ENCODE peak calls at places on chromosome 5, in five cellular contexts. Z is colonic mucosa, R is psoas muscle, M is adipocyte, G is vagina. C is an unnamed sample.

GRCh38 chr5:21806943-21807342 is 1046.2 kb downstream of the CDH12 start:
- DNase-seq in Z (no peak), R (no peak), M (peak; percentile 18), G (no peak), C (no peak)

GRCh38 chr5:95417971-95418370 is 26.8 kb downstream of the FAM81B start:
- DNase-seq in Z (no peak), R (no peak), M (no peak), G (no peak), C (no peak)

GRCh38 chr5:153504726-153505125 is 14.3 kb downstream of the GRIA1 start:
- DNase-seq in Z (no peak), R (no peak), M (no peak), G (no peak), C (no peak)

GRCh38 chr5:73028991-73029540 is 73.2 kb downstream of the FCHO2 start:
- DNase-seq in Z (no peak), R (no peak), M (peak; percentile 69), G (no peak), C (no peak)

GRCh38 chr5:72288923-72289322 is 31.1 kb downstream of the MRPS27 start:
- DNase-seq in Z (no peak), R (peak; percentile 58), M (no peak), G (no peak), C (no peak)

GRCh38 chr5:121408778-121409177 is 442.9 kb upstream of the FTMT start:
- DNase-seq in Z (no peak), R (no peak), M (no peak), G (no peak), C (no peak)

GRCh38 chr5:97846646-97847045 is 663.6 kb upstream of the RIOK2 start:
- DNase-seq in Z (no peak), R (no peak), M (no peak), G (no peak), C (no peak)

GRCh38 chr5:72166070-72166979 is 59.0 kb downstream of the MAP1B start:
- DNase-seq in Z (no peak), R (no peak), M (no peak), G (no peak), C (peak; percentile 81)

GRCh38 chr5:41835625-41836024 is 34.6 kb downstream of the OXCT1 start:
- DNase-seq in Z (no peak), R (peak; percentile 67), M (peak; percentile 87), G (no peak), C (peak; percentile 75)

GRCh38 chr5:72076901-72077300 is 30.4 kb upstream of the MAP1B start:
- DNase-seq in Z (no peak), R (no peak), M (no peak), G (no peak), C (no peak)

GRCh38 chr5:132736853-132737833 is at the start of gene KIF3A:
- DNase-seq in Z (peak; percentile 99), R (peak; percentile 98), M (peak; percentile 99), G (no peak), C (peak; percentile 98)

GRCh38 chr5:439636-440035 is 3.3 kb upstream of the EXOC3 start:
- DNase-seq in Z (no peak), R (peak; percentile 28), M (no peak), G (no peak), C (peak; percentile 32)

GRCh38 chr5:149227168-149227826 is 44.4 kb upstream of the AFAP1L1 start:
- DNase-seq in Z (no peak), R (no peak), M (peak; percentile 21), G (no peak), C (no peak)

GRCh38 chr5:15353086-15353645 is 146.8 kb upstream of the FBXL7 start:
- DNase-seq in Z (no peak), R (no peak), M (no peak), G (no peak), C (no peak)

GRCh38 chr5:175133185-175133584 is 310.8 kb downstream of the DRD1 start:
- DNase-seq in Z (no peak), R (no peak), M (no peak), G (no peak), C (no peak)

GRCh38 chr5:178433273-178433775 is 156.9 kb downstream of the COL23A1 start:
- DNase-seq in Z (no peak), R (no peak), M (no peak), G (no peak), C (no peak)

GRCh38 chr5:103174147-103174546 is 54.0 kb downstream of the PPIP5K2 start:
- DNase-seq in Z (no peak), R (no peak), M (no peak), G (no peak), C (no peak)

GRCh38 chr5:172777381-172778222 is 6.6 kb upstream of the DUSP1 start:
- DNase-seq in Z (peak; percentile 93), R (peak; percentile 96), M (peak; percentile 90), G (no peak), C (peak; percentile 93)

GRCh38 chr5:38601843-38602424 is 45.5 kb upstream of the LIFR start:
- DNase-seq in Z (no peak), R (no peak), M (no peak), G (no peak), C (no peak)

GRCh38 chr5:79563247-79563590 is 49.0 kb upstream of the TENT2 start:
- DNase-seq in Z (no peak), R (no peak), M (no peak), G (no peak), C (no peak)

GRCh38 chr5:137498301-137498735 is 808 bp downstream of the SPOCK1 start:
- DNase-seq in Z (no peak), R (peak; percentile 54), M (peak; percentile 70), G (no peak), C (peak; percentile 53)

GRCh38 chr5:88880196-88880595 is 2.8 kb downstream of the MEF2C start:
- DNase-seq in Z (no peak), R (no peak), M (no peak), G (no peak), C (no peak)

GRCh38 chr5:112978836-112979235 is 2.2 kb downstream of the DCP2 start:
- DNase-seq in Z (no peak), R (no peak), M (no peak), G (no peak), C (no peak)

GRCh38 chr5:34499001-34499734 is 157.0 kb upstream of the RAI14 start:
- DNase-seq in Z (no peak), R (no peak), M (peak; percentile 68), G (no peak), C (no peak)

GRCh38 chr5:978051-978450 is 30.6 kb upstream of the NKD2 start:
- DNase-seq in Z (no peak), R (no peak), M (no peak), G (peak; percentile 74), C (peak; percentile 19)

GRCh38 chr5:107630184-107630583 is 40.6 kb downstream of the EFNA5 start:
- DNase-seq in Z (no peak), R (no peak), M (no peak), G (no peak), C (no peak)

GRCh38 chr5:84360056-84360455 is 24.6 kb downstream of the EDIL3 start:
- DNase-seq in Z (no peak), R (no peak), M (no peak), G (no peak), C (no peak)

GRCh38 chr5:84364043-84364442 is 20.6 kb downstream of the EDIL3 start:
- DNase-seq in Z (no peak), R (no peak), M (no peak), G (no peak), C (no peak)

GRCh38 chr5:84361572-84361971 is 23.1 kb downstream of the EDIL3 start:
- DNase-seq in Z (no peak), R (no peak), M (no peak), G (no peak), C (no peak)

GRCh38 chr5:84362061-84362720 is 22.5 kb downstream of the EDIL3 start:
- DNase-seq in Z (no peak), R (no peak), M (peak; percentile 36), G (no peak), C (no peak)
- H3K4me3 ChIP-seq in Z (no peak overlapping the region), R (no peak overlapping the region), M (no peak overlapping the region), G (no peak overlapping the region), C (no peak overlapping the region)

GRCh38 chr5:150492621-150493020 is 15.3 kb upstream of the NDST1 start:
- DNase-seq in Z (no peak), R (peak; percentile 46), M (peak; percentile 70), G (no peak), C (no peak)
- H3K4me1 ChIP-seq in Z (peaks cover 22% of the 10 kb centered on the region), R (peaks cover 67% of the 10 kb centered on the region), M (peaks cover 68% of the 10 kb centered on the region), G (peaks cover 83% of the 10 kb centered on the region), C (peaks cover 11% of the 10 kb centered on the region)

GRCh38 chr5:164748861-164749260 is 1243.4 kb downstream of the MAT2B start:
- DNase-seq in Z (no peak), R (no peak), M (no peak), G (no peak), C (no peak)
- H3K4me3 ChIP-seq in Z (no peak overlapping the region), R (no peak overlapping the region), M (no peak overlapping the region), G (no peak overlapping the region), C (no peak overlapping the region)

GRCh38 chr5:17219431-17219830 is 2.0 kb downstream of the BASP1 start:
- DNase-seq in Z (no peak), R (no peak), M (peak; percentile 32), G (no peak), C (no peak)
- H3K4me1 ChIP-seq in Z (no peaks in the 10 kb centered on the region), R (no peaks in the 10 kb centered on the region), M (peaks cover 39% of the 10 kb centered on the region), G (peaks cover 27% of the 10 kb centered on the region), C (no peaks in the 10 kb centered on the region)

DNA sequence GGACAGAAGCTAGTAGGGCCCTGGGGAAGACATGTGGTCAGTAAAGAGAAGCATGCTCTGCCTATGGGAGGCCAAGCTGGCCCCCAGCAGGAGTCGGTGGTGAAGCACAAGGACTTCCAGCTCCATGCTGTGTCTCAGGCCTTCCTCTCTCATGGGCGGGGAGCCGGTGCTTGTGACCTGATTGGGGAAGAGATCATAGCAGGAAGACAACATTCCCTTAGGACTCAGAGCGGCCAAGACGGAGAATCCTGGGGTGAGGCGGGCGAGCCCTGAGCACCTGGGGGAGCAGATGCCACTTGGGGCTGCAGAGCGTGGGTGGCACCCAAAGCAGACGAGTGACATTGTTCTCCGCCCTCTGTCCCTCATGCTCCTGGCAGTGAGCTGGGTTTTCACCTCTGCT is 33.3 kb upstream of the CNOT6 start:
- DNase-seq in Z (no peak), R (no peak), M (no peak), G (no peak), C (no peak)
- H3K4me3 ChIP-seq in Z (no peak overlapping the region), R (no peak overlapping the region), M (no peak overlapping the region), G (no peak overlapping the region), C (no peak overlapping the region)

C was measured in aorta.